ENCODE peak calls at places on chromosomes 13 and 19, in ten cellular contexts. Q, C, M, W, V, T, O, Y, D and S are unnamed samples.

GRCh38 chr19:47284324-47284899 is 9.7 kb downstream of the INAFM1 start:
- DNase-seq in Q (no peak), C (peak), M (no peak), W (peak), V (peak), T (no peak), O (no peak), Y (no peak), D (no peak), S (no peak)

GRCh38 chr13:80030491-80030890 is 310.4 kb downstream of the SPRY2 start:
- DNase-seq in Q (peak), C (no peak), M (no peak), W (peak), V (peak), T (no peak), O (no peak), Y (no peak), D (no peak), S (no peak)

GRCh38 chr19:3272952-3273351 is 48.5 kb downstream of the CELF5 start:
- DNase-seq in Q (no peak), C (no peak), M (no peak), W (no peak), V (no peak), T (no peak), O (no peak), Y (no peak), D (no peak), S (no peak)

GRCh38 chr19:47351545-47351944 is 2.4 kb downstream of the DHX34 start:
- DNase-seq in Q (no peak), C (peak), M (peak), W (peak), V (peak), T (no peak), O (no peak), Y (no peak), D (no peak), S (no peak)

GRCh38 chr19:46635920-46636761 is at the start of gene GNG8:
- DNase-seq in Q (no peak), C (peak), M (no peak), W (no peak), V (no peak), T (no peak), O (no peak), Y (no peak), D (peak), S (no peak)

GRCh38 chr19:29878973-29879654 is 62.9 kb upstream of the URI1 start:
- DNase-seq in Q (no peak), C (peak), M (no peak), W (peak), V (peak), T (no peak), O (no peak), Y (no peak), D (peak), S (no peak)

GRCh38 chr19:11434703-11435056 is 241 bp downstream of the ODAD3 start:
- DNase-seq in Q (no peak), C (no peak), M (no peak), W (no peak), V (no peak), T (no peak), O (no peak), Y (no peak), D (no peak), S (no peak)

GRCh38 chr13:106533101-106533939 is 2.1 kb downstream of the EFNB2 start:
- DNase-seq in Q (peak), C (peak), M (peak), W (peak), V (peak), T (peak), O (no peak), Y (no peak), D (peak), S (peak)

GRCh38 chr19:661427-662196 is 1.4 kb downstream of the RNF126 start:
- DNase-seq in Q (no peak), C (peak), M (no peak), W (no peak), V (no peak), T (no peak), O (no peak), Y (peak), D (peak), S (no peak)

GRCh38 chr19:8501547-8501946 is 893 bp downstream of the PRAM1 start:
- DNase-seq in Q (no peak), C (no peak), M (no peak), W (no peak), V (no peak), T (no peak), O (no peak), Y (no peak), D (no peak), S (no peak)

GRCh38 chr13:21152251-21152899 is 24.0 kb downstream of the SKA3 start:
- DNase-seq in Q (no peak), C (no peak), M (no peak), W (no peak), V (no peak), T (no peak), O (no peak), Y (no peak), D (no peak), S (no peak)

GRCh38 chr13:52454825-52455676 is at the start of gene CKAP2:
- DNase-seq in Q (peak), C (peak), M (peak), W (peak), V (peak), T (peak), O (peak), Y (peak), D (peak), S (peak)

GRCh38 chr13:48775804-48776203 is 122.1 kb downstream of the CYSLTR2 start:
- DNase-seq in Q (no peak), C (no peak), M (no peak), W (peak), V (peak), T (no peak), O (no peak), Y (no peak), D (no peak), S (no peak)

GRCh38 chr13:46184277-46184699 is 2.3 kb upstream of the LCP1 start:
- DNase-seq in Q (no peak), C (peak), M (no peak), W (peak), V (peak), T (no peak), O (no peak), Y (peak), D (peak), S (no peak)

GRCh38 chr13:40680659-40681323 is 14.3 kb upstream of the FOXO1 start:
- DNase-seq in Q (no peak), C (no peak), M (no peak), W (no peak), V (no peak), T (no peak), O (no peak), Y (no peak), D (no peak), S (no peak)

GRCh38 chr13:21233086-21233485 is 56.6 kb downstream of the MRPL57 start:
- DNase-seq in Q (no peak), C (no peak), M (no peak), W (no peak), V (no peak), T (no peak), O (no peak), Y (no peak), D (no peak), S (no peak)

GRCh38 chr13:102367836-102368235 is 34.0 kb downstream of the FGF14 start:
- DNase-seq in Q (no peak), C (no peak), M (no peak), W (no peak), V (no peak), T (no peak), O (no peak), Y (no peak), D (no peak), S (no peak)

GRCh38 chr13:45527699-45528462 is 63.1 kb downstream of the COG3 start:
- DNase-seq in Q (no peak), C (no peak), M (no peak), W (peak), V (no peak), T (no peak), O (no peak), Y (no peak), D (no peak), S (no peak)

GRCh38 chr19:36514012-36514612 is 14.0 kb downstream of the ZNF260 start:
- DNase-seq in Q (no peak), C (no peak), M (no peak), W (no peak), V (no peak), T (no peak), O (no peak), Y (no peak), D (no peak), S (no peak)

GRCh38 chr13:44271031-44271433 is 102.6 kb upstream of the SERP2 start:
- DNase-seq in Q (no peak), C (no peak), M (no peak), W (peak), V (no peak), T (no peak), O (no peak), Y (no peak), D (no peak), S (no peak)

GRCh38 chr19:17026706-17027427 is at the start of gene CPAMD8:
- DNase-seq in Q (no peak), C (peak), M (no peak), W (no peak), V (no peak), T (peak), O (no peak), Y (no peak), D (no peak), S (no peak)

GRCh38 chr19:47487551-47488515 is 3.8 kb upstream of the KPTN start:
- DNase-seq in Q (no peak), C (no peak), M (no peak), W (no peak), V (no peak), T (peak), O (no peak), Y (no peak), D (no peak), S (no peak)

GRCh38 chr19:16057062-16057461 is 19.2 kb upstream of the TPM4 start:
- DNase-seq in Q (no peak), C (no peak), M (no peak), W (no peak), V (no peak), T (no peak), O (no peak), Y (no peak), D (no peak), S (no peak)

GRCh38 chr19:18590273-18591272 is 2.0 kb downstream of the REX1BD start:
- DNase-seq in Q (no peak), C (peak), M (peak), W (no peak), V (peak), T (peak), O (no peak), Y (no peak), D (no peak), S (peak)

GRCh38 chr13:28652002-28652401 is 6.9 kb upstream of the POMP start:
- DNase-seq in Q (no peak), C (no peak), M (no peak), W (no peak), V (no peak), T (no peak), O (no peak), Y (no peak), D (no peak), S (no peak)

DNA sequence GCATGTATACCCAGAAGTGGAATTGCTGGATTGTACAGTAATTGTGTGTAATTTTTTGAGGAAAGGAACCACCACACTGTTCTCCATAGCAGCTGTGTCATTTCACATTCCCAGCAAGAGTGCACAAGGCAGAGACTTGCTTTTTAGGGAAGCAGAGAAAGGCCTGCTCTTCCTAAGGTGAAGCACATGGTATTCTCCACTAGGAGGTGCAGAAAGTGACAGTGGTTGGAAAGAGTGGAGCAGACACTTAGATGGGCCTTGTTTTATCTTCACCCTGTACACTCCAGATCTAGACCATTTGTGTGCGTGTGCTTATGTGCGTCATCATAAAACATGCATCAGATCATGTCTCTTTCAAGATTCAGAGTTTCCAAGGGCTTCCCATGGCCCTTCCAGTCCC is 35.0 kb downstream of the FAM124A start:
- DNase-seq in Q (no peak), C (no peak), M (no peak), W (no peak), V (no peak), T (no peak), O (no peak), Y (no peak), D (no peak), S (no peak)
- TF ChIP-seq CTCF in Q (no peak), C (no peak), M (no peak), W (peak), V (no peak), T (no peak), O (no peak), Y (no peak), D (no peak), S (no peak)

GRCh38 chr13:26497991-26498423 is 59.5 kb upstream of the WASF3 start:
- DNase-seq in Q (no peak), C (no peak), M (no peak), W (peak), V (peak), T (no peak), O (no peak), Y (no peak), D (no peak), S (no peak)
- H3K27ac ChIP-seq in Q (no peak), C (no peak), M (no peak), W (no peak), V (peak), T (no peak), O (no peak), Y (no peak), D (no peak), S (no peak)

GRCh38 chr19:42294471-42295137 is 7.3 kb upstream of the PRR19 start:
- DNase-seq in Q (peak), C (no peak), M (no peak), W (no peak), V (no peak), T (peak), O (no peak), Y (no peak), D (no peak), S (no peak)
- TF ChIP-seq CTCF in Q (no peak), C (no peak), M (no peak), W (no peak), V (no peak), T (no peak), O (no peak), Y (no peak), D (no peak), S (no peak)

GRCh38 chr13:26323764-26324163 is 69.8 kb downstream of the CDK8 start:
- DNase-seq in Q (no peak), C (no peak), M (no peak), W (no peak), V (no peak), T (no peak), O (no peak), Y (no peak), D (no peak), S (no peak)
- H3K27ac ChIP-seq in Q (no peak), C (peak), M (no peak), W (no peak), V (no peak), T (no peak), O (no peak), Y (no peak), D (no peak), S (no peak)

GRCh38 chr13:38418286-38418685 is 68.6 kb downstream of the UFM1 start:
- DNase-seq in Q (no peak), C (no peak), M (no peak), W (no peak), V (no peak), T (no peak), O (no peak), Y (no peak), D (no peak), S (no peak)

GRCh38 chr13:38419312-38419873 is 69.7 kb downstream of the UFM1 start:
- DNase-seq in Q (no peak), C (no peak), M (no peak), W (no peak), V (no peak), T (no peak), O (no peak), Y (no peak), D (no peak), S (no peak)

GRCh38 chr13:38415233-38415632 is 65.6 kb downstream of the UFM1 start:
- DNase-seq in Q (no peak), C (peak), M (no peak), W (no peak), V (no peak), T (no peak), O (no peak), Y (no peak), D (no peak), S (no peak)

GRCh38 chr13:38417241-38417640 is 67.6 kb downstream of the UFM1 start:
- DNase-seq in Q (no peak), C (no peak), M (no peak), W (peak), V (no peak), T (no peak), O (no peak), Y (no peak), D (no peak), S (no peak)

GRCh38 chr13:38417727-38418126 is 68.1 kb downstream of the UFM1 start:
- DNase-seq in Q (no peak), C (no peak), M (no peak), W (peak), V (peak), T (no peak), O (no peak), Y (no peak), D (no peak), S (no peak)
- TF ChIP-seq CTCF in Q (peak), C (peak), M (peak), W (peak), V (peak), T (no peak), O (no peak), Y (no peak), D (no peak), S (no peak)

GRCh38 chr13:112912726-112913440 is 56.1 kb upstream of the MCF2L start:
- DNase-seq in Q (no peak), C (no peak), M (no peak), W (no peak), V (no peak), T (no peak), O (no peak), Y (no peak), D (no peak), S (no peak)
- H3K27ac ChIP-seq in Q (no peak), C (no peak), M (no peak), W (no peak), V (no peak), T (no peak), O (no peak), Y (no peak), D (no peak), S (no peak)

GRCh38 chr13:107678075-107678689 is 537.2 kb downstream of the LIG4 start:
- DNase-seq in Q (no peak), C (peak), M (no peak), W (peak), V (no peak), T (no peak), O (no peak), Y (no peak), D (no peak), S (no peak)

GRCh38 chr13:107675847-107676550 is 539.3 kb downstream of the LIG4 start:
- DNase-seq in Q (no peak), C (peak), M (no peak), W (no peak), V (no peak), T (no peak), O (no peak), Y (no peak), D (no peak), S (no peak)

GRCh38 chr13:107681611-107682010 is 533.7 kb downstream of the LIG4 start:
- DNase-seq in Q (no peak), C (peak), M (no peak), W (no peak), V (no peak), T (no peak), O (no peak), Y (no peak), D (no peak), S (no peak)

GRCh38 chr13:107685876-107686275 is 529.5 kb downstream of the LIG4 start:
- DNase-seq in Q (no peak), C (no peak), M (no peak), W (no peak), V (no peak), T (no peak), O (no peak), Y (no peak), D (no peak), S (no peak)

DNA sequence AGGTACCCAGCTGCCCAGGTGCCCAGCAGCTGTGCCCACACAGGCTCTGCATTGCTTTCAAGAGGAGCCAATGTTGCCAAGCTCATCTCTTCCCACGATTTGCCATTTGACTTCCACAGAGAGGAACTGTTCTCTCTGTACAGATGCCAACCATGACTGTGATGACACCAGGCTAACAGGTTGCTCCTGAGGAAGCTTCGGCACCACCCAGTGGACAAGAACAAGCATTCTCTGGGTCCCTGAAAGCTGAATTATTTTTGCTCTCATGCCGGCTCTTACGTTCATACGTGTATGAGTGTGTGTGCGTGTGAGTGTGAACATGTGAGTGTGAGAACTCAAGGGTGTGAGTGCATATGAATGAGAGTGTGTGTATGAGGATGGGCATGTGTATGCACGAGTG is 535.2 kb downstream of the LIG4 start:
- DNase-seq in Q (no peak), C (no peak), M (no peak), W (peak), V (peak), T (no peak), O (no peak), Y (no peak), D (no peak), S (no peak)
- TF ChIP-seq CTCF in Q (no peak), C (no peak), M (no peak), W (peak), V (peak), T (no peak), O (no peak), Y (no peak), D (no peak), S (no peak)

GRCh38 chr13:26896986-26897668 is 136.5 kb upstream of the GPR12 start:
- DNase-seq in Q (no peak), C (peak), M (no peak), W (no peak), V (peak), T (no peak), O (no peak), Y (no peak), D (no peak), S (no peak)
- H3K27ac ChIP-seq in Q (no peak), C (peak), M (no peak), W (no peak), V (no peak), T (no peak), O (no peak), Y (no peak), D (no peak), S (no peak)

GRCh38 chr19:49469828-49470614 is 4.0 kb upstream of the FLT3LG start:
- DNase-seq in Q (no peak), C (no peak), M (no peak), W (no peak), V (no peak), T (no peak), O (no peak), Y (peak), D (peak), S (no peak)
- TF ChIP-seq CTCF in Q (peak), C (no peak), M (no peak), W (peak), V (peak), T (no peak), O (no peak), Y (peak), D (peak), S (no peak)

GRCh38 chr13:77896536-77896935 is 22.1 kb downstream of the EDNRB start:
- DNase-seq in Q (peak), C (no peak), M (no peak), W (peak), V (peak), T (no peak), O (no peak), Y (no peak), D (no peak), S (no peak)

GRCh38 chr13:77896977-77897376 is 21.7 kb downstream of the EDNRB start:
- DNase-seq in Q (no peak), C (no peak), M (no peak), W (peak), V (no peak), T (no peak), O (no peak), Y (no peak), D (no peak), S (no peak)

GRCh38 chr13:77892491-77892890 is 26.1 kb downstream of the EDNRB start:
- DNase-seq in Q (no peak), C (no peak), M (no peak), W (no peak), V (no peak), T (no peak), O (no peak), Y (no peak), D (no peak), S (no peak)

GRCh38 chr13:77893066-77893465 is 25.6 kb downstream of the EDNRB start:
- DNase-seq in Q (no peak), C (no peak), M (no peak), W (no peak), V (no peak), T (peak), O (no peak), Y (no peak), D (no peak), S (no peak)

GRCh38 chr13:77894743-77895142 is 23.9 kb downstream of the EDNRB start:
- DNase-seq in Q (no peak), C (peak), M (no peak), W (no peak), V (no peak), T (no peak), O (no peak), Y (no peak), D (no peak), S (no peak)
- H3K27ac ChIP-seq in Q (no peak), C (peak), M (no peak), W (peak), V (no peak), T (no peak), O (no peak), Y (no peak), D (no peak), S (no peak)